ENCODE peak calls at places on chromosome 18, in eight cellular contexts. L is Panc1, C is GM23338, S is breast epithelium, A is stomach, B is K562, U is SK-N-MC, W is HL-60. J is an unnamed sample.

GRCh38 chr18:13889661-13890060 is 25.7 kb downstream of the MC2R start:
- DNase-seq in L (no peak), C (no peak), S (no peak), A (no peak), B (no peak), U (no peak), W (no peak), J (no peak)

GRCh38 chr18:45412577-45412976 is 202.7 kb upstream of the SLC14A2 start:
- DNase-seq in L (no peak), C (no peak), S (no peak), A (no peak), B (no peak), U (no peak), W (no peak), J (no peak)

GRCh38 chr18:71212222-71212621 is 923.4 kb downstream of the SOCS6 start:
- DNase-seq in L (no peak), C (no peak), S (no peak), A (no peak), B (no peak), U (no peak), W (no peak), J (no peak)

GRCh38 chr18:75240433-75240832 is 29.8 kb downstream of the TSHZ1 start:
- DNase-seq in L (no peak), C (no peak), S (no peak), A (no peak), B (no peak), U (no peak), W (peak), J (no peak)

GRCh38 chr18:78713064-78713463 is 266.6 kb upstream of the SALL3 start:
- DNase-seq in L (no peak), C (peak), S (peak), A (no peak), B (peak), U (no peak), W (no peak), J (peak)

GRCh38 chr18:68121308-68121707 is 593.6 kb downstream of the TMX3 start:
- DNase-seq in L (no peak), C (peak), S (no peak), A (no peak), B (no peak), U (no peak), W (no peak), J (no peak)

GRCh38 chr18:78406743-78407455 is 572.7 kb upstream of the SALL3 start:
- DNase-seq in L (no peak), C (no peak), S (no peak), A (peak), B (no peak), U (no peak), W (no peak), J (peak)

GRCh38 chr18:7596133-7596532 is 29.0 kb downstream of the PTPRM start:
- DNase-seq in L (no peak), C (no peak), S (no peak), A (no peak), B (no peak), U (no peak), W (no peak), J (no peak)

GRCh38 chr18:68679531-68679930 is 35.4 kb downstream of the TMX3 start:
- DNase-seq in L (no peak), C (no peak), S (no peak), A (no peak), B (no peak), U (no peak), W (peak), J (no peak)

GRCh38 chr18:79935098-79935480 is 16.4 kb downstream of the SLC66A2 start:
- DNase-seq in L (no peak), C (no peak), S (peak), A (no peak), B (no peak), U (no peak), W (no peak), J (no peak)

GRCh38 chr18:7577706-7578105 is 10.6 kb downstream of the PTPRM start:
- DNase-seq in L (no peak), C (peak), S (no peak), A (no peak), B (no peak), U (no peak), W (no peak), J (no peak)

GRCh38 chr18:24270937-24271380 is 126.7 kb downstream of the OSBPL1A start:
- DNase-seq in L (no peak), C (peak), S (no peak), A (no peak), B (no peak), U (no peak), W (no peak), J (no peak)

GRCh38 chr18:27467073-27467472 is 282.0 kb upstream of the CHST9 start:
- DNase-seq in L (no peak), C (no peak), S (no peak), A (no peak), B (no peak), U (no peak), W (no peak), J (no peak)

GRCh38 chr18:67938691-67939090 is 422.2 kb upstream of the DSEL start:
- DNase-seq in L (no peak), C (no peak), S (no peak), A (no peak), B (no peak), U (no peak), W (no peak), J (no peak)

GRCh38 chr18:41982942-41983660 is 28.1 kb downstream of the PIK3C3 start:
- DNase-seq in L (no peak), C (no peak), S (no peak), A (no peak), B (no peak), U (no peak), W (no peak), J (no peak)

GRCh38 chr18:35153609-35154273 is 87.1 kb upstream of the ZNF397 start:
- DNase-seq in L (no peak), C (no peak), S (no peak), A (no peak), B (no peak), U (no peak), W (peak), J (no peak)

GRCh38 chr18:71665131-71665530 is 879.0 kb downstream of the CBLN2 start:
- DNase-seq in L (no peak), C (no peak), S (no peak), A (no peak), B (no peak), U (no peak), W (no peak), J (no peak)

GRCh38 chr18:56267334-56267733 is 371.1 kb downstream of the TXNL1 start:
- DNase-seq in L (no peak), C (no peak), S (no peak), A (no peak), B (no peak), U (no peak), W (no peak), J (no peak)

GRCh38 chr18:74817576-74817975 is 219.9 kb downstream of the ZNF407 start:
- DNase-seq in L (no peak), C (no peak), S (no peak), A (no peak), B (no peak), U (no peak), W (no peak), J (no peak)

GRCh38 chr18:45014047-45014501 is 333.4 kb downstream of the SETBP1 start:
- DNase-seq in L (no peak), C (peak), S (no peak), A (no peak), B (no peak), U (no peak), W (no peak), J (no peak)

GRCh38 chr18:32271649-32272324 is 81.9 kb downstream of the MEP1B start:
- DNase-seq in L (peak), C (peak), S (no peak), A (no peak), B (peak), U (peak), W (peak), J (no peak)

GRCh38 chr18:35511833-35512232 is 14.1 kb upstream of the INO80C start:
- DNase-seq in L (no peak), C (peak), S (no peak), A (no peak), B (no peak), U (no peak), W (no peak), J (no peak)

GRCh38 chr18:74310411-74310810 is 5.2 kb upstream of the C18orf63 start:
- DNase-seq in L (peak), C (peak), S (no peak), A (no peak), B (no peak), U (no peak), W (no peak), J (no peak)

GRCh38 chr18:28494151-28494550 is 317.2 kb upstream of the CDH2 start:
- DNase-seq in L (no peak), C (no peak), S (no peak), A (no peak), B (no peak), U (no peak), W (no peak), J (no peak)

GRCh38 chr18:36389811-36390581 is 92.5 kb downstream of the FHOD3 start:
- DNase-seq in L (no peak), C (no peak), S (no peak), A (no peak), B (no peak), U (no peak), W (no peak), J (no peak)

GRCh38 chr18:79922971-79923411 is 28.5 kb downstream of the SLC66A2 start:
- DNase-seq in L (no peak), C (no peak), S (peak), A (peak), B (no peak), U (no peak), W (no peak), J (peak)

GRCh38 chr18:7464245-7464966 is 102.7 kb upstream of the PTPRM start:
- DNase-seq in L (no peak), C (no peak), S (no peak), A (no peak), B (no peak), U (no peak), W (no peak), J (no peak)

GRCh38 chr18:76977108-76977621 is 154.8 kb downstream of the ZNF236 start:
- DNase-seq in L (no peak), C (no peak), S (no peak), A (peak), B (no peak), U (no peak), W (no peak), J (no peak)

GRCh38 chr18:7084080-7084765 is 33.4 kb downstream of the LAMA1 start:
- DNase-seq in L (no peak), C (no peak), S (no peak), A (no peak), B (peak), U (no peak), W (no peak), J (no peak)

GRCh38 chr18:26215247-26215970 is 10.8 kb upstream of the TAF4B start:
- DNase-seq in L (no peak), C (no peak), S (no peak), A (no peak), B (no peak), U (no peak), W (no peak), J (no peak)

GRCh38 chr18:44895176-44895798 is 214.6 kb downstream of the SETBP1 start:
- DNase-seq in L (peak), C (no peak), S (no peak), A (peak), B (peak), U (no peak), W (peak), J (no peak)

GRCh38 chr18:36284671-36285295 is 12.7 kb upstream of the FHOD3 start:
- DNase-seq in L (peak), C (peak), S (no peak), A (no peak), B (peak), U (peak), W (no peak), J (no peak)

GRCh38 chr18:35030234-35030989 is 10.8 kb upstream of the MAPRE2 start:
- DNase-seq in L (no peak), C (no peak), S (no peak), A (no peak), B (no peak), U (no peak), W (no peak), J (no peak)

GRCh38 chr18:70181015-70181414 is 24.5 kb downstream of the RTTN start:
- DNase-seq in L (no peak), C (no peak), S (no peak), A (no peak), B (peak), U (no peak), W (no peak), J (no peak)

GRCh38 chr18:1665064-1665463 is 760.4 kb downstream of the ADCYAP1 start:
- DNase-seq in L (no peak), C (no peak), S (no peak), A (no peak), B (no peak), U (no peak), W (no peak), J (no peak)

GRCh38 chr18:1659190-1659589 is 754.5 kb downstream of the ADCYAP1 start:
- DNase-seq in L (no peak), C (no peak), S (no peak), A (no peak), B (no peak), U (no peak), W (no peak), J (no peak)

GRCh38 chr18:1668284-1668683 is 763.6 kb downstream of the ADCYAP1 start:
- DNase-seq in L (no peak), C (no peak), S (no peak), A (no peak), B (no peak), U (no peak), W (no peak), J (no peak)

DNA sequence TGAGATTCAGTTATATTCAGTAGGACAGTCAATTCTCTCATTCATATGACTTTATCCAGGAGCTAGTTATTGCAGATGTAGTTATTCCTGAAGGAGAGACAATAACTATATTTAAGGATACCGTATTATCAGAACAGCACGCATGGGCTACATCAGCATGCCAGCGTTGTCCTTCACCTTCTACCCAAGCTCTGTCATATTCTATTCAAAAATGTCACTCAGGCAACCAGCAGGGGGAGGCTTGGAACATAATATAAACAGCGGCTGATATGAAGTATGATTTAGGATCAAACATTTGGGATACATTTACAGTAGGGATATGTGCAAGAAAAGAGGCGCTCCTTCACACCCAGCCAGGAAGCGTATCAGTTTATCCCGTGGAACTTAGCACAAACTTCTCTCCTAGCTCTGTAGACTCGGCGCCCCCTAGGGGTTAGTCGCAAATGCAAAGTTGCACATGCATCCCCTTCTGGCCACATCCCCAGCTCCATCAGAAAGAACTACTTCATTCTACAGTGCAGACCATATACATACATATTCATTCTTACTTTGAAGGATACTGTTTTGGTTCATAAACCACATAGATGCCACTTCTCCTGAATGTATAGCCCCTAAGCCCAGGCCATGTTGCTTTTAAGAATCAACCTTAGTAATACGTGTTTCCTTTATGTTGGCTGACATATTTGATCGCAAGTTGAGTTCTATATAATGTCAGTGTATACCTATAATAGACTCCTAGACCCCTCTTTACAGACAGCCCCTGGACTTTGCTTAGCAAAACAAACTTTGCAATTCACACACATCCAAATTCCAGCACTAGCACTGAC is 759.4 kb downstream of the ADCYAP1 start:
- DNase-seq in L (peak), C (peak), S (no peak), A (peak), B (peak), U (peak), W (peak), J (peak)
- H3K27ac ChIP-seq in L (no peak), C (no peak), S (no peak), A (no peak), B (no peak), U (no peak), W (no peak), J (no peak)

GRCh38 chr18:10516078-10516477 is 9.7 kb upstream of the NAPG start:
- DNase-seq in L (no peak), C (no peak), S (no peak), A (no peak), B (no peak), U (no peak), W (no peak), J (no peak)

GRCh38 chr18:10515456-10515855 is 10.4 kb upstream of the NAPG start:
- DNase-seq in L (no peak), C (no peak), S (no peak), A (no peak), B (no peak), U (no peak), W (no peak), J (no peak)

GRCh38 chr18:10514621-10515020 is 11.2 kb upstream of the NAPG start:
- DNase-seq in L (no peak), C (no peak), S (no peak), A (no peak), B (no peak), U (no peak), W (no peak), J (no peak)

GRCh38 chr18:10518595-10519273 is 7.1 kb upstream of the NAPG start:
- DNase-seq in L (no peak), C (no peak), S (no peak), A (peak), B (peak), U (no peak), W (peak), J (no peak)

GRCh38 chr18:10514082-10514481 is 11.7 kb upstream of the NAPG start:
- DNase-seq in L (no peak), C (no peak), S (no peak), A (no peak), B (no peak), U (no peak), W (no peak), J (no peak)
- TF ChIP-seq POLR2AphosphoS5 in L (no peak), C (no peak), S (no peak), A (no peak), B (no peak), U (no peak), W (no peak), J (no peak)

DNA sequence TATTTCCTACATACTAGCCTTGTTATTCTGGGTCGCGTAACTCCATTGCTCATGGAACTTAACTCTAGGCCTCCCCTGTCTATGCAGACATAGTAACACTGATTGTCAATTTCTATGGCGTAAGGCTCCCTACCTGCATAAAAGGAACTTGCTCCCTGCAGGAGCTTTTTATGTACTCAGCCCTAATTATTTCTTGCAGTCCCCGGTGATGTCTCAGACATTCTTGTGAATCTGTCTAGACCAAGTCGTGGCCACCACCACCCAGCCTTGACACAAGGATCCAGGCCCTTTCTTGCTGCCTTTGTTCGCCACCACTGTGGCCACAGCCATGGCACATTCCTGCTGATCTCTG is 189.5 kb upstream of the CTAGE1 start:
- DNase-seq in L (no peak), C (no peak), S (no peak), A (no peak), B (no peak), U (no peak), W (no peak), J (no peak)
- H3K27ac ChIP-seq in L (no peak), C (no peak), S (no peak), A (no peak), B (no peak), U (no peak), W (no peak), J (no peak)

GRCh38 chr18:12639990-12640880 is 17.7 kb downstream of the SPIRE1 start:
- DNase-seq in L (peak), C (no peak), S (no peak), A (no peak), B (peak), U (no peak), W (no peak), J (no peak)
- TF ChIP-seq POLR2AphosphoS5 in L (no peak), C (no peak), S (no peak), A (no peak), B (no peak), U (no peak), W (no peak), J (no peak)

GRCh38 chr18:48354746-48355260 is 54.4 kb downstream of the ZBTB7C start:
- DNase-seq in L (no peak), C (no peak), S (no peak), A (peak), B (no peak), U (no peak), W (no peak), J (no peak)

GRCh38 chr18:48352051-48352755 is 57.0 kb downstream of the ZBTB7C start:
- DNase-seq in L (no peak), C (no peak), S (no peak), A (no peak), B (no peak), U (no peak), W (no peak), J (no peak)

GRCh38 chr18:48348739-48349138 is 60.4 kb downstream of the ZBTB7C start:
- DNase-seq in L (no peak), C (no peak), S (no peak), A (no peak), B (no peak), U (no peak), W (no peak), J (peak)

GRCh38 chr18:48347756-48348326 is 61.3 kb downstream of the ZBTB7C start:
- DNase-seq in L (no peak), C (no peak), S (no peak), A (no peak), B (no peak), U (no peak), W (no peak), J (no peak)

DNA sequence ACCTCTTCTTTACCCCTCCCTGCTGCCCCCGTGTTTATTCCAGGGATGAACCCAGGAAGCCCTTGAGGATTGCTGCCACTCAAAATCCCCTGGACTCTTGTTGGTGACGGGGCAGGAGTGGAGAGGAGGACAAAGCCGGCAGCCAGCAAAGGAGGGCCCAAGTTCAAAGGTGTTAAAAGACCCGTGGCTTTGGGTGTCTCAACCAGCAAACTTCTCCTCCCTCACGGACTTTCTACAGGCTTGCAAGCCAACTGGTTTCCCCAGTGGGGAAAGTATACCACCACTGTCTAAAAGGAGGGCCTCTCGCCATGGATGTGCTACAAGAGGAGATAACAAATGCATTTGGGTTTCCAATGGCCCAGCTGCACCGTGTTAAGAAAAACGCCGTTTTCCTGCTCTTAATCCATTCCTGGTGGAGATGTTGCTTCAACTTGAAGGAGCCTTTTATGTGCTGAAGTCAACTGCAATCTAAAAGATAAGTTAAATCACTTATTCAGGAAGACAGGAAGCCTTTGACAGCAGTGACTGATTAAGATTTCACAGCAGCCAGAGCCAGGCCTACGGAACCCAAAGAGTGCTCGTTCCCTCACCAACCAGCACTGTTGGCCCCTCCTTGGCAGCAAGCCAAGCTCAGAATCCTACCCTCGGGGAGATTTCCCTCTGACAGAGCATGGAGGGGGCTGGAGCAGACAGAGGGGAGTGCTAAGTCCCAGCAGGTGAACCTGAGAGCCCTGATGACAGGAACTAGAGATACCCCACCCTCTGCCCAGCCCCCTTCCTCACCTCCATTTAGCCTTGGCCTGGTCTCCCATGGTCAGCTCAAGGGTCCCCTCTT is 57.8 kb downstream of the ZBTB7C start:
- DNase-seq in L (no peak), C (no peak), S (no peak), A (no peak), B (no peak), U (peak), W (no peak), J (no peak)
- H3K27ac ChIP-seq in L (no peak), C (no peak), S (no peak), A (no peak), B (no peak), U (peak), W (no peak), J (no peak)

GRCh38 chr18:54222922-54223567 is 1.4 kb downstream of the MBD2 start:
- DNase-seq in L (no peak), C (no peak), S (no peak), A (no peak), B (no peak), U (no peak), W (no peak), J (no peak)
- TF ChIP-seq POLR2AphosphoS5 in L (no peak), C (no peak), S (no peak), A (no peak), B (no peak), U (no peak), W (no peak), J (no peak)

J was measured in spleen.